ENCODE peak calls at places on chromosomes 16 and 17, in five cellular contexts. T, J, U, Y and H are unnamed samples.

GRCh38 chr17:73151888-73152633 is 12.7 kb upstream of the SSTR2 start:
- DNase-seq in U (no peak), Y (no peak), T (no peak), J (no peak), H (no peak)

GRCh38 chr16:6204941-6205340 is 1107.3 kb upstream of the EEF2KMT start:
- DNase-seq in J (no peak), Y (no peak), U (no peak), T (no peak), H (no peak)

GRCh38 chr16:85923153-85924021 is 24.4 kb downstream of the IRF8 start:
- DNase-seq in J (no peak), U (peak), T (no peak), Y (peak), H (no peak)

GRCh38 chr16:7513429-7513828 is 180.8 kb downstream of the RBFOX1 start:
- DNase-seq in J (peak), U (peak), T (peak), Y (no peak), H (no peak)

GRCh38 chr16:17571499-17572093 is 100.8 kb upstream of the XYLT1 start:
- DNase-seq in Y (no peak), T (no peak), J (no peak), U (peak), H (no peak)

GRCh38 chr16:4052801-4053662 is 63.2 kb downstream of the ADCY9 start:
- DNase-seq in U (no peak), Y (peak), T (no peak), J (no peak), H (no peak)

GRCh38 chr17:28466521-28467048 is 6.9 kb upstream of the SLC13A2 start:
- DNase-seq in U (peak), Y (peak), T (no peak), J (no peak), H (no peak)

GRCh38 chr17:50691550-50692447 is 15.9 kb downstream of the ANKRD40 start:
- DNase-seq in Y (peak), U (no peak), T (no peak), J (no peak), H (no peak)

GRCh38 chr17:77854759-77855745 is 103.5 kb upstream of the TNRC6C start:
- DNase-seq in T (no peak), Y (no peak), U (no peak), J (no peak), H (no peak)

GRCh38 chr16:4544483-4544882 is 5.9 kb upstream of the CDIP1 start:
- DNase-seq in J (no peak), U (no peak), Y (no peak), T (no peak), H (no peak)

GRCh38 chr17:38327936-38328335 is 15.8 kb downstream of the GPR179 start:
- DNase-seq in T (no peak), U (peak), J (no peak), Y (no peak), H (no peak)

GRCh38 chr17:74591503-74591902 is 580 bp downstream of the CD300LD start:
- DNase-seq in T (no peak), Y (no peak), J (no peak), U (no peak), H (no peak)

GRCh38 chr17:40070895-40071719 is 8.3 kb downstream of the THRA start:
- DNase-seq in J (peak), U (peak), Y (no peak), T (no peak), H (peak)

GRCh38 chr16:87993901-87994300 is 42.7 kb downstream of the BANP start:
- DNase-seq in T (no peak), J (no peak), Y (no peak), U (no peak), H (no peak)

GRCh38 chr17:63436523-63437110 is 9.5 kb downstream of the CYB561 start:
- DNase-seq in J (peak), Y (no peak), T (no peak), U (no peak), H (no peak)

GRCh38 chr17:40707720-40708119 is 4.2 kb upstream of the KRT24 start:
- DNase-seq in J (no peak), U (no peak), Y (no peak), T (no peak), H (no peak)

GRCh38 chr17:50943575-50943933 is 77.4 kb upstream of the TOB1 start:
- DNase-seq in T (no peak), Y (no peak), U (peak), J (no peak), H (no peak)

GRCh38 chr16:3673676-3674377 is 19.3 kb downstream of the DNASE1 start:
- DNase-seq in U (no peak), Y (no peak), J (no peak), T (no peak), H (no peak)

GRCh38 chr17:81238490-81238814 is 403 bp downstream of the TEPSIN start:
- DNase-seq in U (peak), Y (no peak), T (no peak), J (no peak), H (no peak)

GRCh38 chr17:40827746-40828453 is 5.5 kb upstream of the KRT10 start:
- DNase-seq in T (no peak), U (no peak), Y (peak), J (no peak), H (no peak)

GRCh38 chr17:63431939-63432804 is 13.9 kb downstream of the CYB561 start:
- DNase-seq in T (no peak), U (peak), Y (peak), J (no peak), H (no peak)

GRCh38 chr16:67927131-67927941 is 4.3 kb downstream of the CTRL start:
- DNase-seq in T (no peak), Y (no peak), U (no peak), J (no peak), H (no peak)

GRCh38 chr17:38418693-38419507 is 9.4 kb upstream of the ARHGAP23 start:
- DNase-seq in T (peak), Y (no peak), U (no peak), J (peak), H (peak)

GRCh38 chr16:76574651-76575050 is 297.4 kb downstream of the CNTNAP4 start:
- DNase-seq in J (no peak), Y (no peak), U (peak), T (no peak), H (no peak)

GRCh38 chr17:74523308-74523707 is 8.0 kb downstream of the CD300LB start:
- DNase-seq in J (no peak), U (no peak), T (no peak), Y (no peak), H (no peak)

GRCh38 chr16:26019406-26019805 is 327.6 kb downstream of the HS3ST4 start:
- DNase-seq in Y (no peak), T (no peak), U (no peak), J (no peak), H (no peak)

GRCh38 chr17:70184770-70185169 is 15.4 kb downstream of the KCNJ2 start:
- DNase-seq in Y (peak), T (no peak), J (no peak), U (peak), H (no peak)

GRCh38 chr17:63405741-63406261 is 40.3 kb downstream of the CYB561 start:
- DNase-seq in J (peak), U (peak), Y (peak), T (no peak), H (peak)

GRCh38 chr17:59893617-59894100 is 738 bp downstream of the RPS6KB1 start:
- DNase-seq in Y (no peak), U (peak), J (peak), T (peak), H (peak)

GRCh38 chr17:63133489-63133888 is 167.5 kb downstream of the TANC2 start:
- DNase-seq in T (no peak), U (no peak), Y (no peak), J (no peak), H (no peak)

GRCh38 chr16:19429271-19429670 is 11.6 kb downstream of the TMC5 start:
- DNase-seq in U (no peak), J (no peak), Y (no peak), T (no peak), H (no peak)

GRCh38 chr16:31868701-31869167 is 4.9 kb upstream of the ZNF267 start:
- DNase-seq in U (peak), T (peak), Y (peak), J (peak), H (peak)

GRCh38 chr17:57995076-57995956 is 7.3 kb upstream of the VEZF1 start:
- DNase-seq in Y (peak), U (peak), J (peak), T (peak), H (peak)

GRCh38 chr17:58574025-58574424 is 59.6 kb upstream of the MTMR4 start:
- DNase-seq in U (no peak), Y (no peak), J (no peak), T (no peak), H (no peak)

GRCh38 chr17:71905632-71906031 is 215.2 kb upstream of the SOX9 start:
- DNase-seq in Y (no peak), J (no peak), U (no peak), T (no peak), H (no peak)

GRCh38 chr16:78897299-78897698 is 703.2 kb downstream of the MAF start:
- DNase-seq in J (no peak), Y (no peak), U (no peak), T (no peak), H (no peak)

DNA sequence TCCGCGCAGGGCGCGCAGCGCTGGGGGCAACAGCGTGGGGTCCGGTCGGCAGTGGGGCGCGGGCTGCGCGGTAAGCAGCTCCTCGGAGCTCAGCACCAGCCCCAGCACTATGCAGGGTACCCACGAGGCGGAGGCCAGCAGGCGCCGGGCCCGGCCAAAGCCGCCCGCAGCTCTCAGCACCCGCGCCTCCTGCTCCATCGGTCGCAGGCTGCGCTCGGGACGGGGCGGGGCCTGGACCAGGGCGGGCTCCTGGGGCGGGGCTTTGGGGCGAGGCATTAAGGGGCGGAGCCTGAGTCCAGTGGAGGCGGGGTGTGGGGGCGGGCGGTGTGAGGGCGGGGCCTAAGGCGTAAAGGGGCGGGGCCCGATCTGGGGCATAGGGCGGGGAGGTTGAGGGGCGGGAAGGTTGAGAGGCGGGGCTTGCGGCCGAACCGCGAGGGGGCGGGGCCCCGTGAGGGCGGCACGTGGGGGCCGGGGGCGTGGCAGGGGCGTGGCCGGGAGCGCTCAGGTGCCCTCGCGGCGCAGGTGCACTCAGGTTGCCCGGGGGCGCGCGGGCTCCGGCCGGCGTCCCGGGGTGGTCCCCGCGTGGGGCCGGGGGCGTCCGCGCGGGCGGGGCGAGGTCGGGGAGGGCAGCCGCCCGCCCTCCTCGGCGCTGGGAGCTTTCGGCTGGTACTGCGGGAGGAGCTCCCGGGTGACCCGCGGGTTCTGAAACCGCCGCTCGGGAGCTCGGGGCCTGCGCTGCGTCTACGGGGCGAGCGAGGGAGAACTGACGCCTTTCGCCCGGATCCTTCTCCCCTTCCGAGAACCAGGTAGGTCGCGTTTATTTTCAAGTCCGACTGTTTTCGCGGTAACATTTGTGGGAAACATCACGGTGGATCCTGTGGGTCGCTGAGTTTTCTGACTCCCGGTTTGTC is 1.4 kb upstream of the SLC22A31 start:
- DNase-seq in T (no peak), Y (no peak), U (peak), J (peak), H (peak)
- TF ChIP-seq EZH2 in T (no peak), Y (peak), U (no peak), J (no peak), H (peak)

GRCh38 chr17:54996441-54996840 is 27.9 kb downstream of the STXBP4 start:
- DNase-seq in Y (no peak), J (no peak), T (no peak), U (no peak), H (no peak)

GRCh38 chr17:54992797-54993639 is 24.5 kb downstream of the STXBP4 start:
- DNase-seq in T (no peak), Y (peak), J (peak), U (peak), H (peak)

DNA sequence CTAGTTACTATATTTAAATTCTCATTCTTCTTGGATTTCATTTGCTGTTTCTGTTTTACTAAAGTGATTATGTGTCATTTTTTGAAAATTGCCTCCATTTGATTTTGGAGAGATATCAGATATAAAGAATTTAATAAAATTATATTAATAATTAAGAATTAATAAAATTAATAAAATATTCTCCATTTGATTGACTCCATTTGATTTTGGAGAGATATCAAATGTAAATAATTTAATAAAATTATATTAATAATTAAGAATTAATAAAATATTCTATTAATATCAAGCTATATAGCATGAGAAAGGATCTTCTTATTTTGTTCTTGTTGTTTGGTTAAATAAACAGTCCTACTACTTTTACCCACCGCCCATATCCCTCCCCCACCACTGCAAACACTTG is 23.0 kb downstream of the STXBP4 start:
- DNase-seq in T (no peak), U (no peak), Y (no peak), J (no peak), H (no peak)
- H3K4me2 ChIP-seq in T (no peak), U (no peak), Y (no peak), J (no peak), H (no peak)

GRCh38 chr17:42760652-42761581 is at the start of gene RAMP2:
- DNase-seq in U (peak), Y (no peak), T (peak), J (peak), H (peak)
- TF ChIP-seq EZH2 in U (peak), Y (peak), T (peak), J (no peak), H (peak)

DNA sequence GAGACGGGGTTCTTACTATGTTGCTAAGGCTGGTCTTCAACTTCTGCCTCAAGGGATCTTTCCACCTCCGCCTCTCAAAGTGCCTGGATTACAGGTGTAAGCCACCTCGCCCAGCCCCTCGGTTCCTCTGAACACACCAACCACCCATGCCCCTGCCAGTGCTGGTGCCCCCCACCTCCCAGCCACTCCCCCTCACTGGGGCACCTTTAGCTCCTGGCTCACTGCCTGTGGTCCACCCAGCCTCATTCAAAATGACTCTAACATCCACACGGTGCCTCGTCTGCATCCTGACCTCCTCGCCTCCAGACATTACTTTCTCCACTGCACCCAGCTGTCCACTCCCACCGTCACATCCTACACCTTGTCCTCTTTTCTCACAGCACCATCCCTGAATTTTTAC is 55.3 kb downstream of the ARHGAP27 start:
- DNase-seq in J (no peak), T (no peak), Y (no peak), U (no peak), H (no peak)
- H3K4me2 ChIP-seq in J (no peak), T (no peak), Y (no peak), U (no peak), H (no peak)

GRCh38 chr17:5122586-5123342 is 6.9 kb downstream of the USP6 start:
- DNase-seq in Y (no peak), U (peak), J (peak), T (no peak), H (peak)
- TF ChIP-seq EZH2 in Y (peak), U (no peak), J (peak), T (no peak), H (no peak)

DNA sequence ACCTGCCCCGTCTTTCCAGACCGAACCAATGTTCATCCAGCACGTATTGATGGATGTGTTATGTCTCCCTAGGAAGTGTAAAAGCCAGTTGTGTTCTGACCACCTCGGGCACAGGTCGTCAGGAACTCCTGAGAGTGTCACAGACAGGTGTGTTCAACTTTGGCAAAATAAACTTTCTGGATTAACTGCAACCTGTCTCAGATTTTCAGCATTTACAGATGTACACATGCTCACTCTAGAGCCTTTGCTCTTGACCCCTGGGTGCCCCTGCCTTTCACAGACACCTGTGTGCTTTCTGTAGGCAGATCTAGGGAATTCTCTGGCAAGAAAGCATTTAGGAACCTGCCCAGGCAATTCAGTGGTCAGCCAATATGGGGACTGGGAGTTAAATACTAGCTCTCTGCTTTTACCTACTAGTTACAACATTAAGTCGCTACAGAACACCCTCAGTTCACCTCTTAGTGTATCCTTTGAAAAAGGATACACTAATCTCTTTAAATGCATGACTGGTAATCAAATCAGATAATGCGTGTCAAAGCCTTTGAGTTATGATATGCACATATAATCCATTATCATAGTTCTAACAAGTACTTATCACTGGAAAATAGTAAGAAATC is 188.9 kb downstream of the CPPED1 start:
- DNase-seq in U (no peak), Y (no peak), J (no peak), T (no peak), H (no peak)
- H3K4me2 ChIP-seq in U (no peak), Y (no peak), J (no peak), T (no peak), H (no peak)

GRCh38 chr17:68290955-68291835 is at the start of the genes ARSG and SLC16A6:
- DNase-seq in Y (peak), U (peak), T (peak), J (peak), H (peak)

GRCh38 chr17:68292689-68293040 is 1.4 kb downstream of the ARSG start:
- DNase-seq in T (no peak), J (no peak), Y (no peak), U (no peak), H (no peak)

GRCh38 chr17:68290268-68290954 is 516 bp downstream of the SLC16A6 start:
- DNase-seq in Y (no peak), T (peak), J (peak), U (peak), H (peak)

GRCh38 chr17:68293490-68294195 is 2.3 kb downstream of the ARSG start:
- DNase-seq in J (no peak), U (no peak), T (no peak), Y (no peak), H (peak)

DNA sequence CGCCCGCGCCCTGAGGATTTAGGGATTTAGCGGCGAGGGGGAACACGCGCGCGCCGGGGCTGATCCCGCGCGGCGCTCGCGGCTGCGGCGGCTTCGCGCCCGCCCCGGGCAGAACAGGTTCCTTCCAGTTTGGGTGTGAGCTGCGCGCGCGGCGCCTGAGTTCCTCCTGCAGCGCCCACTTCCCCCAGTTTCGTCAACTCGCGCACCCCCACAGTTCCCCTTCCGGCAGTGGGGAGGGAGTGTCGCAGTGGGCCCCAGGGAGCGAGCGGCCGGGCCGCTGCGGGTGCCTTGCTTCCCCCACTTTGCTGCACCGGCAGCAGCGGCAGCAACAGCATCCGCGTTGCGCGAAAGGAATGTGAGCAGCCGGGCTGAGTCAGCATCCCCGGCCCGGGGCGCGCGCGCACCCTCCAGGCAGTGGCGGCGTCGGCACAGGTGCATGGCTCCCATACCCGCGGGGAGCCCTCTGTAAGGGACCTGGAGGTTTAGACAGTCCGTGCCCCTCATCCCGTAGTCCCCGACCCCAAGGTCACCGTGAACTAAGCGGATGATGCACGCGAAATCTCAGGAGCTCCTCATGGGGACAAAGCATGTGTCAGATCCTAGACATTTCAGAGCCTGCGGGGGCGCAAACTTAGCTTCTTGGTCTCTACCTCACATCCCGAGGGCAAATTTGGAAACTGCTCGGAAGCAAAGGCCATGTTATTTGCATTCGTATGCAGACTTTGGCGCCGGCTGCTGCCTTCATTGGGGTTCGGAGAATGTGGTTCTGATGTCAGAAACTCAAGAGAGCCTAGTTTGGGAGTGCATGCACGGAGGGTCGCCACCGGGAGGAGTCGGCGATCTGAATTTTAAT is 767 bp downstream of the ARSG start:
- DNase-seq in U (peak), T (peak), Y (peak), J (peak), H (peak)
- TF ChIP-seq EZH2 in U (no peak), T (no peak), Y (no peak), J (peak), H (peak)